ENCODE peak calls at places on chromosomes 11 and 22, in six cellular contexts. One of them, this sample, is unnamed.

GRCh38 chr22:50340157-50340879 is 2.8 kb upstream of the PPP6R2 start:
- DNase-seq in A549: no peak
- DNase-seq in K562: no peak
- DNase-seq in HepG2: peak; percentile 70
- DNase-seq in GM12878: no peak
- DNase-seq in endothelial cell of umbilical vein: no peak
- DNase-seq in this sample: peak; percentile 26

GRCh38 chr11:62883677-62884076 is 3.0 kb downstream of the SLC3A2 start:
- DNase-seq in HepG2: no peak
- DNase-seq in A549: no peak
- DNase-seq in GM12878: no peak
- DNase-seq in endothelial cell of umbilical vein: no peak
- DNase-seq in K562: no peak
- DNase-seq in this sample: no peak

GRCh38 chr22:43476341-43476740 is 64.5 kb downstream of the MPPED1 start:
- DNase-seq in A549: peak; percentile 13
- DNase-seq in HepG2: peak; percentile 22
- DNase-seq in GM12878: no peak
- DNase-seq in endothelial cell of umbilical vein: no peak
- DNase-seq in K562: no peak
- DNase-seq in this sample: peak; percentile 18

GRCh38 chr11:111001986-111002616 is 243.4 kb upstream of the POU2AF2 start:
- DNase-seq in K562: no peak
- DNase-seq in A549: no peak
- DNase-seq in endothelial cell of umbilical vein: peak; percentile 7
- DNase-seq in HepG2: no peak
- DNase-seq in GM12878: no peak
- DNase-seq in this sample: no peak

GRCh38 chr22:25016311-25016710 is 63.8 kb downstream of the KIAA1671 start:
- DNase-seq in HepG2: no peak
- DNase-seq in A549: no peak
- DNase-seq in endothelial cell of umbilical vein: no peak
- DNase-seq in GM12878: no peak
- DNase-seq in K562: no peak
- DNase-seq in this sample: no peak

GRCh38 chr11:69384548-69385465 is 90.9 kb downstream of the MYEOV start:
- DNase-seq in GM12878: no peak
- DNase-seq in endothelial cell of umbilical vein: no peak
- DNase-seq in HepG2: no peak
- DNase-seq in A549: no peak
- DNase-seq in K562: no peak
- DNase-seq in this sample: no peak

GRCh38 chr11:122788781-122789535 is 49.3 kb upstream of the CRTAM start:
- DNase-seq in endothelial cell of umbilical vein: no peak
- DNase-seq in GM12878: no peak
- DNase-seq in HepG2: no peak
- DNase-seq in A549: no peak
- DNase-seq in K562: no peak
- DNase-seq in this sample: no peak

GRCh38 chr11:63243533-63243932 is at the start of gene SLC22A25:
- DNase-seq in K562: no peak
- DNase-seq in A549: no peak
- DNase-seq in endothelial cell of umbilical vein: peak; percentile 27
- DNase-seq in GM12878: no peak
- DNase-seq in HepG2: no peak
- DNase-seq in this sample: peak; percentile 18

GRCh38 chr22:32804823-32805585 is 3.5 kb downstream of the TIMP3 start:
- DNase-seq in endothelial cell of umbilical vein: no peak
- DNase-seq in K562: no peak
- DNase-seq in GM12878: no peak
- DNase-seq in A549: no peak
- DNase-seq in HepG2: no peak
- DNase-seq in this sample: no peak

GRCh38 chr11:124759268-124760204 is 2.6 kb downstream of the ESAM start:
- DNase-seq in A549: no peak
- DNase-seq in K562: no peak
- DNase-seq in HepG2: no peak
- DNase-seq in GM12878: no peak
- DNase-seq in endothelial cell of umbilical vein: peak; percentile 100
- DNase-seq in this sample: no peak

GRCh38 chr22:22944268-22944985 is 56.8 kb downstream of the IGLL5 start:
- DNase-seq in K562: peak; percentile 52
- DNase-seq in endothelial cell of umbilical vein: no peak
- DNase-seq in A549: no peak
- DNase-seq in GM12878: no peak
- DNase-seq in HepG2: no peak
- DNase-seq in this sample: no peak

GRCh38 chr11:134560566-134561347 is 148.7 kb upstream of the B3GAT1 start:
- DNase-seq in GM12878: no peak
- DNase-seq in K562: no peak
- DNase-seq in HepG2: no peak
- DNase-seq in A549: no peak
- DNase-seq in endothelial cell of umbilical vein: no peak
- DNase-seq in this sample: no peak

GRCh38 chr11:116454020-116454645 is 318.7 kb downstream of the BUD13 start:
- DNase-seq in HepG2: peak; percentile 43
- DNase-seq in K562: peak; percentile 30
- DNase-seq in GM12878: no peak
- DNase-seq in A549: peak; percentile 8
- DNase-seq in endothelial cell of umbilical vein: peak; percentile 65
- DNase-seq in this sample: peak; percentile 54

GRCh38 chr11:121889931-121890330 is 226.1 kb downstream of the BLID start:
- DNase-seq in HepG2: no peak
- DNase-seq in endothelial cell of umbilical vein: no peak
- DNase-seq in GM12878: no peak
- DNase-seq in A549: no peak
- DNase-seq in K562: no peak
- DNase-seq in this sample: no peak

DNA sequence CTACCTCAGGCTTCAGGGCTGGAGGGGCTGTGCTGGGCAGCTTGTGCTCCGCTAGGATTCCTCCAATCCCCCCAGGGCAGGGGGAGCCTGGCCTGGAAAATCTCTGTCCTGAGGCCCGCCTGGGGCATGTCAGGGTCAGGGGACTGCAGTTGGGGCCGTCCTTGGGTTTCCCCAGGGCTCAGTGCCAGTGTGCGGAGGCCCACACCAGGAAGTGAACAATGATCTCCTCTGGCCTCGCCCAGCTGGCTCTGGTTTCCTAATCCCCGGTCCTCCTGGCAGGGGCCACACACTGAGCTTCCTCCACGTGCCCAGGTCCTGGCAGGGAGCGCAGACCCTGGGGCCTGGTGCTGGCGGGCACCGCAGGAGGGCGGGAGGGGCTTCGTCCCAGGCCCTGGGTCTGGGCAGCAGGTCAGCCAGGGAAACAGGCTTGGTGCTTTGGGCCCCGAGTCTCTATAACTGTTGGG is 1.4 kb upstream of the MUC2 start:
- DNase-seq in A549: peak; percentile 53
- DNase-seq in HepG2: peak; percentile 46
- DNase-seq in endothelial cell of umbilical vein: peak; percentile 62
- DNase-seq in K562: no peak
- DNase-seq in GM12878: no peak
- DNase-seq in this sample: peak; percentile 32
- TF ChIP-seq MYC in A549: peak; percentile 70
- TF ChIP-seq MYC in HepG2: no peak
- TF ChIP-seq MYC in endothelial cell of umbilical vein: no peak
- TF ChIP-seq MYC in K562: no peak
- TF ChIP-seq MYC in GM12878: no peak
- TF ChIP-seq MYC in this sample: peak; percentile 70

DNA sequence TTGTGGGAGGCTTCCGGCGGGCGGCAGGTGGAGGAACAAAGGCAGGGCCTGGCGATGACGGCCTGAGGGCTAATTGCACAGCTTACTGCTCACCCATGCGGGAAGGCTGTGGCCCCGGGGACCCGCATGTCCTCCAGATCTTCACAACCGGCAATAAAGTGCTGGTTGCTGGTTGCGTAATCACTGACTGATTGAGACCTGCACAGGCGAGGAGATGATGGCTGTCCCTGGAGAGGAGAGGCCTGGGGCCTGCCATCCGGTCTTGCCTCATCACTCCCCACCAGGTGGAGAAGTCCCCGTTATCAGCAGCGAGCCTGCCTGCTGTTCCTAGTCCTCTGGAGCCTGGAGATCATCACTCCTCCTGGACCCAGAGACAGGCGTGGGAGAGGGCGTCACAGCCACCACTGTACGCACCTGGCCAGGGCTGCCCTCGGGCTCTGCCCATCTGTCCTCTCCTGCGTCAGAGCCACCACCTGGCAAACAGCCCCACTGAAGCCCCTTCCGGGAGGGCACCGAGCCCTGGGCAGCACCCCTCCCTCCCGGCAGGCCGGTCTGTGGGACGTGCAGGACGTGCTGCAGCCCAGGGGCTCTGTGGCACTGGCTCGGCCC is 18.7 kb downstream of the H19 start:
- DNase-seq in GM12878: no peak
- DNase-seq in K562: no peak
- DNase-seq in HepG2: no peak
- DNase-seq in endothelial cell of umbilical vein: no peak
- DNase-seq in A549: no peak
- DNase-seq in this sample: no peak
- TF ChIP-seq MYC in GM12878: no peak
- TF ChIP-seq MYC in K562: no peak
- TF ChIP-seq MYC in HepG2: no peak
- TF ChIP-seq MYC in endothelial cell of umbilical vein: no peak
- TF ChIP-seq MYC in A549: no peak
- TF ChIP-seq MYC in this sample: no peak

GRCh38 chr11:81869337-81870065 is 864.2 kb downstream of the FAM181B start:
- DNase-seq in HepG2: no peak
- DNase-seq in GM12878: peak; percentile 99
- DNase-seq in endothelial cell of umbilical vein: no peak
- DNase-seq in A549: no peak
- DNase-seq in K562: no peak
- DNase-seq in this sample: peak; percentile 95
- TF ChIP-seq MYC in HepG2: no peak
- TF ChIP-seq MYC in GM12878: no peak
- TF ChIP-seq MYC in endothelial cell of umbilical vein: no peak
- TF ChIP-seq MYC in A549: no peak
- TF ChIP-seq MYC in K562: no peak
- TF ChIP-seq MYC in this sample: peak; percentile 44

GRCh38 chr11:46362146-46363030 is 15.1 kb downstream of the DGKZ start:
- DNase-seq in K562: no peak
- DNase-seq in endothelial cell of umbilical vein: no peak
- DNase-seq in A549: no peak
- DNase-seq in HepG2: no peak
- DNase-seq in GM12878: no peak
- DNase-seq in this sample: peak; percentile 23

GRCh38 chr11:46360878-46361277 is 13.6 kb downstream of the DGKZ start:
- DNase-seq in HepG2: no peak
- DNase-seq in GM12878: no peak
- DNase-seq in K562: no peak
- DNase-seq in endothelial cell of umbilical vein: no peak
- DNase-seq in A549: no peak
- DNase-seq in this sample: peak; percentile 70

GRCh38 chr11:46363031-46363407 is 15.8 kb downstream of the DGKZ start:
- DNase-seq in GM12878: no peak
- DNase-seq in HepG2: no peak
- DNase-seq in A549: no peak
- DNase-seq in endothelial cell of umbilical vein: peak; percentile 77
- DNase-seq in K562: no peak
- DNase-seq in this sample: peak; percentile 78

GRCh38 chr11:46359936-46360335 is 12.7 kb downstream of the DGKZ start:
- DNase-seq in endothelial cell of umbilical vein: no peak
- DNase-seq in HepG2: no peak
- DNase-seq in GM12878: no peak
- DNase-seq in A549: no peak
- DNase-seq in K562: no peak
- DNase-seq in this sample: no peak

DNA sequence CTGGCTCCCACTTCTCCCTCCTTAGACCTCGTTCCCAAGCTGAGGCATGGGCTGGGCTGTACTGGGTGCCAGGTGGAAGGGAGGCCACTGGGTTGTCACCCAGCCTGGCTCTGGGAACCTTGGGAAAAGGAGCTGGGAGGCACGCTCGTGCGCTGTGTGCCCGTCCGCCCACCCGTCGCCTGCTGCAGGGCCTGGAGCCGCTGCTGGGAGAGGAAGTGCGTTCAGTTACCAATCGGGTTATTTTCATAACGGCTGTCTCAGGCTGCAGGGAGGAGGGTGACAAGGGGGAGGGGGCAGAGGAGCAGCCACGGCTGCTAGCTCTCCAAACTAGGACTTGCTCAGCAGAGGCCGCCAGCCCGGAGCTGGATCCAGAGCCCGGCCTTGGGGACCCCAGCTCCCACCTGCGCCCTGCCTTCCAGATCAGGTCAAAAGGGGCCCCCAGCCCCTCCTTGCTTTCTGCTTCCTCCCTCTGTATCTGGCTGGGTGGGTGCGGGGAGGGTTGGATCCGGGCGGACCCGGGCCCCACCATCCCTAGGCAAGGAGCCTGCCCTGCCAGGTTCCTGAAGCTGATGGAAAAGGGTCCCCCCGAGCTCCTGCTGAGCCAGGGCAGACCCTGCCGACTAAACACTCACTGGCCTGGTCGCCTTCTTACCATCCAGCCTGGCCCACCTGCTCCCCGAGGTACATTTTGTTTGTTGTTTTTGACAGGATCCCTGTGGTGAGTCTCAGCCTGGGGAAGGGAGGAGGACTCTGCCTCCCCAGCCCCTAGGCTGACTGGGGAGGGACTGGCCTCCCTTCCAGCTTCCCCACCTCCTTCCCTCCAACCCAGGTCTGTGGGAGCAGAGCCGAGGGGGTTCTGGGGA is 14.3 kb downstream of the DGKZ start:
- DNase-seq in K562: peak; percentile 84
- DNase-seq in endothelial cell of umbilical vein: peak; percentile 62
- DNase-seq in A549: no peak
- DNase-seq in GM12878: peak; percentile 44
- DNase-seq in HepG2: no peak
- DNase-seq in this sample: peak; percentile 94
- TF ChIP-seq MYC in K562: no peak
- TF ChIP-seq MYC in endothelial cell of umbilical vein: no peak
- TF ChIP-seq MYC in A549: no peak
- TF ChIP-seq MYC in GM12878: no peak
- TF ChIP-seq MYC in HepG2: no peak
- TF ChIP-seq MYC in this sample: no peak

GRCh38 chr11:65503923-65504670 is 5.3 kb downstream of the MALAT1 start:
- DNase-seq in endothelial cell of umbilical vein: peak; percentile 50
- DNase-seq in K562: no peak
- DNase-seq in GM12878: no peak
- DNase-seq in A549: no peak
- DNase-seq in HepG2: no peak
- DNase-seq in this sample: peak; percentile 39
- TF ChIP-seq MYC in endothelial cell of umbilical vein: no peak
- TF ChIP-seq MYC in K562: no peak
- TF ChIP-seq MYC in GM12878: no peak
- TF ChIP-seq MYC in A549: no peak
- TF ChIP-seq MYC in HepG2: no peak
- TF ChIP-seq MYC in this sample: no peak

GRCh38 chr11:30895046-30895445 is 308.9 kb upstream of the MPPED2 start:
- DNase-seq in A549: no peak
- DNase-seq in GM12878: no peak
- DNase-seq in HepG2: no peak
- DNase-seq in endothelial cell of umbilical vein: no peak
- DNase-seq in K562: no peak
- DNase-seq in this sample: no peak

GRCh38 chr11:30889116-30889765 is 303.1 kb upstream of the MPPED2 start:
- DNase-seq in GM12878: no peak
- DNase-seq in endothelial cell of umbilical vein: no peak
- DNase-seq in A549: no peak
- DNase-seq in HepG2: no peak
- DNase-seq in K562: no peak
- DNase-seq in this sample: no peak
- TF ChIP-seq MYC in GM12878: no peak
- TF ChIP-seq MYC in endothelial cell of umbilical vein: no peak
- TF ChIP-seq MYC in A549: no peak
- TF ChIP-seq MYC in HepG2: no peak
- TF ChIP-seq MYC in K562: no peak
- TF ChIP-seq MYC in this sample: no peak